ENCODE peak calls at places on chromosome 13, in six cellular contexts. L is CD8-positive, alpha-beta T cell; G is nephron progenitor cell; R is left lung; H is tibial artery; Q is WTC11. U is an unnamed sample.

GRCh38 chr13:75566658-75567057 is 17.1 kb downstream of the UCHL3 start:
- DNase-seq in L (no peak), G (no peak), R (no peak), H (no peak), Q (no peak), U (no peak)

GRCh38 chr13:98394820-98395510 is 181.9 kb downstream of the STK24 start:
- DNase-seq in L (no peak), G (no peak), R (no peak), H (no peak), Q (no peak), U (no peak)

GRCh38 chr13:113588394-113589111 is 4.0 kb downstream of the TFDP1 start:
- DNase-seq in L (no peak), G (no peak), R (no peak), H (no peak), Q (no peak), U (no peak)

GRCh38 chr13:35814573-35814972 is 316.6 kb downstream of the DCLK1 start:
- DNase-seq in L (no peak), G (no peak), R (no peak), H (no peak), Q (no peak), U (no peak)

GRCh38 chr13:85864963-85865530 is 65.8 kb upstream of the SLITRK6 start:
- DNase-seq in L (no peak), G (no peak), R (no peak), H (no peak), Q (peak; percentile 19), U (no peak)

GRCh38 chr13:83867708-83868107 is 14.6 kb downstream of the SLITRK1 start:
- DNase-seq in L (no peak), G (no peak), R (no peak), H (no peak), Q (no peak), U (no peak)

GRCh38 chr13:47409778-47410177 is 512.9 kb upstream of the HTR2A start:
- DNase-seq in L (no peak), G (no peak), R (no peak), H (no peak), Q (no peak), U (no peak)

GRCh38 chr13:40922437-40923040 is 96.6 kb downstream of the ELF1 start:
- DNase-seq in L (no peak), G (peak; percentile 13), R (no peak), H (no peak), Q (peak; percentile 13), U (no peak)

GRCh38 chr13:32650705-32651311 is 64.6 kb downstream of the PDS5B start:
- DNase-seq in L (peak; percentile 33), G (peak; percentile 27), R (no peak), H (peak; percentile 50), Q (peak; percentile 53), U (no peak)

GRCh38 chr13:110715395-110716234 is 2.1 kb downstream of the ING1 start:
- DNase-seq in L (peak; percentile 91), G (peak; percentile 96), R (peak; percentile 98), H (peak; percentile 99), Q (peak; percentile 97), U (peak; percentile 95)
- TF ChIP-seq CTCF in L (no peak), G (no peak), R (no peak), H (no peak), Q (no peak), U (peak; percentile 12)

GRCh38 chr13:81987677-81988357 is 1646.9 kb upstream of the SPRY2 start:
- DNase-seq in L (no peak), G (no peak), R (no peak), H (no peak), Q (no peak), U (no peak)

GRCh38 chr13:81988542-81988941 is 1647.6 kb upstream of the SPRY2 start:
- DNase-seq in L (no peak), G (no peak), R (no peak), H (no peak), Q (no peak), U (no peak)

GRCh38 chr13:81990652-81991051 is 1649.7 kb upstream of the SPRY2 start:
- DNase-seq in L (no peak), G (peak; percentile 3), R (no peak), H (no peak), Q (no peak), U (no peak)

GRCh38 chr13:81986308-81986707 is 1645.4 kb upstream of the SPRY2 start:
- DNase-seq in L (no peak), G (no peak), R (no peak), H (no peak), Q (no peak), U (no peak)

DNA sequence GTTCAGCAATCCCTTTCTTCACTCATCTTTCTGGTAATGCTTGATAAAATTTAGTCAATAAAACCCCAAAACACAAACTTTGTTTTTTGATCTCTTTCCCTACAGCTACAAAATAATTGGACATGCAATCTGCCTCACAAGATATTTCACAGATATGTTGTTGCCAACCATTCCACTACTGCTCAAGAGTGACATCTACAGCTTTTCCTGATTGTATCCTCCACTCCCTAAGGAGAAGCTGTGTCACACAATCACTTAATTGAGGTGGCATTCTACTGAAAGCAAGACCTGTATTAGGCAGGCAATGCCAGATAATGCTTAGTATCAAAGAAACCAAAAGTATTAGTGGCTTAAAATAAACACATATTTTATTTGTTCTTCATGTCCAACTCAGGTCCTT is 1646.2 kb upstream of the SPRY2 start:
- DNase-seq in L (no peak), G (no peak), R (no peak), H (no peak), Q (no peak), U (no peak)
- TF ChIP-seq CTCF in L (no peak), G (no peak), R (no peak), H (no peak), Q (no peak), U (no peak)

GRCh38 chr13:94858856-94859811 is 146.8 kb upstream of the SOX21 start:
- DNase-seq in L (no peak), G (peak; percentile 3), R (peak; percentile 67), H (peak; percentile 68), Q (no peak), U (no peak)

GRCh38 chr13:94859812-94860210 is 147.5 kb upstream of the SOX21 start:
- DNase-seq in L (no peak), G (no peak), R (no peak), H (no peak), Q (no peak), U (no peak)

GRCh38 chr13:94860981-94861407 is 148.6 kb upstream of the SOX21 start:
- DNase-seq in L (no peak), G (no peak), R (no peak), H (peak; percentile 44), Q (no peak), U (no peak)
- TF ChIP-seq CTCF in L (no peak), G (no peak), R (no peak), H (no peak), Q (no peak), U (no peak)

DNA sequence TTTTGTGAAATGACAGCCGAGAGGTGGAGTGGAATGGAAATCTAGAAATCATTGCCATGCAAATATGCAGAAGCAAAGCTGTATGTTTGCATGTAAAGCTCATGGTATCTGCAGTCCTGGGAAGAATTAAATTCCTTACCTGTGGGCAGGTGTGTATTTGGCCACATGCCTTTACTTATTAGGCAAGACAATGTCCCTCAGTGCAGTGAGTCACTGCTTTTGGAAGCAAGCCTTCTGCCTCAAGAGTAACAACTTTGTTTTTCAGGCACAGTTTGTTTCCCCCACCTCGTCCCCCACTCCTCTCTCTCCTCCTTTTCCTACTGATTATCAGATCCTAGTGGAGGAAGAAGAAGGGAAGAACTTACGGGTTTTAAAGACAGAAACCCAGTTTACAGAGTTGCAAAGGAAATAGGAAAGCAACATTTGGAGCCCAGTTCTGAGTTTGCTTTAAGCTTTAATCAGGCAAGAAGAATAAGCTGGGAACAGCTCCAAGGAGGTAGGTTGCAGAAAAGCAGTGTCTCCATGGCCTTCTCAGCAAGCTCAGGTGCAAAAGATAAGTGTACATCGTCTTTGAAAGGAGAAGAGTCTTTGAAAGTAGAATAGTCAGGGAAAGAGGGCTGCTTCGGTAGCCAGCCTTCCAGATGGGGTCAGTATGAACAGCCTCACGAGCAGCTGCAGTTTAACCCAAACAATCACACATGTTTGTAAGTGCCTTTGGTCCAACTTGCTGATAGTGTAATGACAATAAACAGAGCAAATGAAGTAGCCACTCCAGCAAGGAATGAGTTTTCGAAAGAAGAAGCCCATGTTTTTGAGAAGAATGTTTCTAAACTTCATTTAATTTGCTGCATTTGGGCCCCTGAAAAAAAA is 190.1 kb downstream of the KLF5 start:
- DNase-seq in L (no peak), G (no peak), R (no peak), H (no peak), Q (no peak), U (no peak)
- TF ChIP-seq CTCF in L (no peak), G (no peak), R (no peak), H (no peak), Q (no peak), U (no peak)

GRCh38 chr13:25980255-25980654 is 71.6 kb downstream of the SHISA2 start:
- DNase-seq in L (no peak), G (peak; percentile 33), R (no peak), H (no peak), Q (peak; percentile 58), U (no peak)
- TF ChIP-seq CTCF in L (no peak), G (peak; percentile 41), R (no peak), H (no peak), Q (no peak), U (peak; percentile 27)

GRCh38 chr13:108508263-108508662 is 121.1 kb upstream of the MYO16 start:
- DNase-seq in L (no peak), G (no peak), R (no peak), H (no peak), Q (no peak), U (no peak)
- TF ChIP-seq CTCF in L (no peak), G (peak; percentile 40), R (peak; percentile 47), H (no peak), Q (peak; percentile 34), U (peak; percentile 61)

GRCh38 chr13:30808600-30808999 is 73.3 kb downstream of the ALOX5AP start:
- DNase-seq in L (no peak), G (no peak), R (no peak), H (no peak), Q (no peak), U (no peak)
- TF ChIP-seq CTCF in L (no peak), G (no peak), R (no peak), H (no peak), Q (no peak), U (no peak)

DNA sequence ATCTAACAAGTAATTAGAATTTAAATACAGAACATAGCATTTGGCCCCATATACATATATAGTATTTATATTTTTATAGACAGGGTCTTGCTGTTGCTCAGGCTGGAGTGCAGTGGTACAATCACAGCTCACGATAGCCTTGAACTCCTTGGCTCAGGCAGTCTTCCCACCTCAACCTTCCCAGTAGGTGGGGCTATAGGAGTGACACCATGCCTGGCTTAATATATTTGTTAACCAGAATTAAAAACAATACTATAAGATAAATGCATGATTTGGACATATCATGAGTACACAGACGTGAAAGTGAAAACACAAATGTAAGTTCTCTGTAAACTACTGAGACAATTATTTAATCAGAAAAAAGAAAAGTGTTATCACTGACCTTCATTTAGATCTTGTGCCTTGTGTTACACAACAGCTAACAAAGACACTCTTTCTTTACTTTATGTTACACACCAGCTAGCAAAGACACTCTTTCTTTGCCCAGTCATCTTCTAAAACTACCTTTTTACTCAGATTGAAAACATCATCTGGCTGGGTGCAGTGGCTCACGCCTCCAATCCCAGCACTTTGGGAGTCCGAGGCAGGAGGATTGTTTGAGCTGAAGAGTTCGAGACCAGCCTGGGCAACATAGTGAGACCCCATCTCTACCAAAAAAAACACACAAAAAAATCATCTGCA is 22.6 kb downstream of the CARS2 start:
- DNase-seq in L (no peak), G (no peak), R (no peak), H (no peak), Q (no peak), U (no peak)
- TF ChIP-seq CTCF in L (peak; percentile 19), G (peak; percentile 15), R (peak; percentile 57), H (no peak), Q (no peak), U (peak; percentile 36)

U was measured in progenitor cell of endocrine pancreas.